ENCODE peak calls at places on chromosomes 3 and 15, in five cellular contexts. J is A172; R is stimulated activated CD8-positive, alpha-beta memory T cell treated with anti-CD3 and anti-CD28 coated beads, Interleukin-2, amount 100 ng/mL, for 48 hours; N is T follicular helper cell; E is fibroblast of lung. I is an unnamed sample.

GRCh38 chr3:118986734-118987133 is 47.9 kb downstream of the IGSF11 start:
- DNase-seq in J (no peak), R (no peak), N (no peak), E (no peak), I (no peak)

GRCh38 chr3:46609074-46609735 is 3.1 kb upstream of the FAM240A start:
- DNase-seq in J (no peak), R (no peak), N (no peak), E (no peak), I (no peak)

GRCh38 chr3:12449889-12450682 is 34.2 kb upstream of the TSEN2 start:
- DNase-seq in J (no peak), R (no peak), N (no peak), E (no peak), I (no peak)

GRCh38 chr3:18716821-18717220 is 291.7 kb upstream of the SATB1 start:
- DNase-seq in J (peak), R (no peak), N (no peak), E (no peak), I (no peak)

GRCh38 chr15:63135804-63136203 is 14.1 kb downstream of the LACTB start:
- DNase-seq in J (peak), R (no peak), N (no peak), E (peak), I (no peak)

GRCh38 chr15:99404454-99404853 is 153.2 kb downstream of the LRRC28 start:
- DNase-seq in J (no peak), R (no peak), N (no peak), E (no peak), I (no peak)

GRCh38 chr3:125212509-125213372 is at the start of gene SLC12A8:
- DNase-seq in J (no peak), R (no peak), N (no peak), E (no peak), I (peak)

GRCh38 chr3:149198611-149199010 is 23.0 kb downstream of the CP start:
- DNase-seq in J (peak), R (no peak), N (no peak), E (no peak), I (no peak)

GRCh38 chr3:15443826-15444524 is 16.6 kb downstream of the EAF1 start:
- DNase-seq in J (peak), R (no peak), N (no peak), E (peak), I (no peak)

GRCh38 chr15:49494842-49495241 is 71.8 kb downstream of the FGF7 start:
- DNase-seq in J (no peak), R (no peak), N (no peak), E (no peak), I (no peak)

GRCh38 chr3:134641671-134642300 is 9.0 kb downstream of the KY start:
- DNase-seq in J (no peak), R (no peak), N (no peak), E (no peak), I (no peak)

GRCh38 chr3:4409415-4409814 is 57.7 kb downstream of the SUMF1 start:
- DNase-seq in J (no peak), R (no peak), N (no peak), E (no peak), I (no peak)

GRCh38 chr3:44427683-44428082 is 49.8 kb downstream of the ZNF445 start:
- DNase-seq in J (no peak), R (no peak), N (no peak), E (no peak), I (no peak)

GRCh38 chr3:174342941-174343431 is 516.1 kb upstream of the NAALADL2 start:
- DNase-seq in J (no peak), R (no peak), N (no peak), E (peak), I (no peak)

GRCh38 chr15:94412979-94413741 is 181.8 kb downstream of the MCTP2 start:
- DNase-seq in J (peak), R (no peak), N (no peak), E (peak), I (peak)

GRCh38 chr15:90221251-90221900 is 12.4 kb downstream of the CIB1 start:
- DNase-seq in J (peak), R (peak), N (no peak), E (peak), I (peak)

GRCh38 chr3:149586871-149587270 is 71.0 kb downstream of the WWTR1 start:
- DNase-seq in J (peak), R (no peak), N (no peak), E (peak), I (peak)

GRCh38 chr3:133014325-133014724 is 23.9 kb upstream of the TMEM108 start:
- DNase-seq in J (no peak), R (no peak), N (no peak), E (no peak), I (no peak)

GRCh38 chr3:57048728-57049127 is 11.7 kb upstream of the SPATA12 start:
- DNase-seq in J (no peak), R (no peak), N (no peak), E (no peak), I (no peak)

GRCh38 chr3:89954135-89954534 is 846.7 kb downstream of the EPHA3 start:
- DNase-seq in J (no peak), R (no peak), N (no peak), E (no peak), I (no peak)

GRCh38 chr3:134949150-134949549 is 154.1 kb downstream of the EPHB1 start:
- DNase-seq in J (no peak), R (no peak), N (no peak), E (no peak), I (no peak)

GRCh38 chr15:85099195-85099803 is 117.6 kb downstream of the PDE8A start:
- DNase-seq in J (no peak), R (no peak), N (no peak), E (no peak), I (no peak)

GRCh38 chr3:98657429-98657828 is 64.0 kb upstream of the CPOX start:
- DNase-seq in J (no peak), R (peak), N (peak), E (no peak), I (peak)

I was measured in ACHN.